ENCODE peak calls at places on chromosomes 1 and 21, in four cellular contexts. L, D, P and A are unnamed samples.
A peak's percentile ranks its signal among the peaks of the same experiment; 100 is the strongest.

GRCh38 chr21:41625428-41625827 is 117.5 kb upstream of the TMPRSS2 start:
- DNase-seq in D (no peak), L (no peak), P (no peak), A (no peak)

GRCh38 chr1:6599141-6599975 is 3.3 kb downstream of the KLHL21 start:
- DNase-seq in P (no peak), D (peak; percentile 30), L (peak; percentile 24), A (peak; percentile 79)

GRCh38 chr21:37155216-37155615 is 82.2 kb downstream of the TTC3 start:
- DNase-seq in P (peak; percentile 3), L (no peak), D (no peak), A (no peak)

GRCh38 chr1:208910161-208910560 is 666.0 kb upstream of the PLXNA2 start:
- DNase-seq in D (no peak), P (no peak), L (no peak), A (no peak)

GRCh38 chr1:162632234-162632666 is at the start of gene DDR2:
- DNase-seq in D (no peak), P (peak; percentile 92), L (no peak), A (no peak)

GRCh38 chr21:39373634-39374033 is 24.7 kb upstream of the HMGN1 start:
- DNase-seq in L (no peak), D (no peak), P (peak; percentile 56), A (no peak)

GRCh38 chr1:10528066-10529014 is 53.6 kb downstream of the PEX14 start:
- DNase-seq in D (no peak), P (peak; percentile 90), L (no peak), A (no peak)

GRCh38 chr1:53966794-53967193 is 20.6 kb downstream of the LRRC42 start:
- DNase-seq in P (no peak), D (no peak), L (no peak), A (no peak)

GRCh38 chr1:78331799-78332198 is 159.0 kb upstream of the PTGFR start:
- DNase-seq in P (no peak), D (no peak), L (no peak), A (no peak)

GRCh38 chr1:167825419-167826079 is 88.4 kb downstream of the ADCY10 start:
- DNase-seq in P (no peak), D (no peak), L (no peak), A (no peak)

GRCh38 chr1:157585984-157586383 is 11.9 kb downstream of the FCRL4 start:
- DNase-seq in L (no peak), D (no peak), P (no peak), A (no peak)

GRCh38 chr1:240691521-240692338 is 79.8 kb upstream of the GREM2 start:
- DNase-seq in D (peak; percentile 26), P (peak; percentile 53), L (no peak), A (peak; percentile 4)

GRCh38 chr1:84972377-84972987 is 24.4 kb downstream of the MCOLN2 start:
- DNase-seq in L (no peak), P (peak; percentile 43), D (no peak), A (no peak)

GRCh38 chr1:165697491-165697880 is 876 bp downstream of the ALDH9A1 start:
- DNase-seq in D (no peak), P (peak; percentile 29), L (no peak), A (no peak)

GRCh38 chr1:27597511-27598216 is 6.3 kb downstream of the AHDC1 start:
- DNase-seq in P (no peak), D (no peak), L (no peak), A (no peak)

GRCh38 chr1:77060000-77060399 is 159.2 kb downstream of the PIGK start:
- DNase-seq in D (no peak), P (no peak), L (no peak), A (no peak)

GRCh38 chr1:156616463-156616862 is 2.8 kb upstream of the HAPLN2 start:
- DNase-seq in L (no peak), D (peak; percentile 75), P (peak; percentile 60), A (peak; percentile 65)

GRCh38 chr1:154837679-154838171 is 32.4 kb downstream of the KCNN3 start:
- DNase-seq in L (no peak), D (no peak), P (peak; percentile 18), A (no peak)

GRCh38 chr1:108892356-108893140 is 15.8 kb downstream of the GPSM2 start:
- DNase-seq in L (no peak), P (peak; percentile 58), D (no peak), A (no peak)

GRCh38 chr1:185400057-185400456 is 83.0 kb upstream of the IVNS1ABP start:
- DNase-seq in P (peak; percentile 80), D (no peak), L (no peak), A (no peak)

GRCh38 chr1:152907686-152908601 is at the start of gene IVL:
- DNase-seq in P (no peak), D (no peak), L (no peak), A (no peak)

GRCh38 chr1:160862151-160863061 is at the start of gene CD244:
- DNase-seq in P (no peak), L (no peak), D (no peak), A (no peak)

GRCh38 chr1:158259117-158259516 is 4.9 kb downstream of the CD1A start:
- DNase-seq in P (no peak), D (no peak), L (no peak), A (no peak)

GRCh38 chr1:87826639-87827345 is 498.1 kb downstream of the LMO4 start:
- DNase-seq in P (peak; percentile 94), D (no peak), L (no peak), A (no peak)

GRCh38 chr21:42220138-42220701 is 1.3 kb downstream of the ABCG1 start:
- DNase-seq in D (peak; percentile 66), P (peak; percentile 90), L (peak; percentile 78), A (peak; percentile 75)

GRCh38 chr1:86137458-86137857 is 19.1 kb downstream of the COL24A1 start:
- DNase-seq in P (peak; percentile 92), L (no peak), D (no peak), A (no peak)